ENCODE peak calls at places on chromosomes 13 and 19, in ten cellular contexts. E is GM23338, R is PC-9, U is PC-3, V is HCT116, F is Karpas-422, C is SK-N-SH, O is GM23248, M is OCI-LY7, H is MM.1S. J is an unnamed sample.
A peak's percentile ranks its signal among the peaks of the same experiment; 100 is the strongest.

GRCh38 chr13:77480071-77480470 is 55.4 kb upstream of the SCEL start:
- DNase-seq in E (peak; percentile 57), R (no peak), U (no peak), V (no peak), F (no peak), C (no peak), O (no peak), M (no peak), H (no peak), J (peak; percentile 14)

GRCh38 chr19:16435238-16435911 is 36.4 kb downstream of the EPS15L1 start:
- DNase-seq in E (no peak), R (no peak), U (no peak), V (no peak), F (no peak), C (no peak), O (peak; percentile 92), M (no peak), H (peak; percentile 97), J (no peak)

GRCh38 chr13:29830000-29830399 is 20.4 kb downstream of the UBL3 start:
- DNase-seq in E (no peak), R (no peak), U (no peak), V (no peak), F (no peak), C (no peak), O (no peak), M (no peak), H (no peak), J (no peak)

GRCh38 chr19:30006206-30006605 is 64.2 kb downstream of the URI1 start:
- DNase-seq in E (no peak), R (no peak), U (no peak), V (no peak), F (no peak), C (no peak), O (no peak), M (no peak), H (no peak), J (no peak)

GRCh38 chr13:100149389-100149788 is 60.5 kb downstream of the PCCA start:
- DNase-seq in E (no peak), R (no peak), U (no peak), V (no peak), F (no peak), C (no peak), O (no peak), M (no peak), H (no peak), J (no peak)

GRCh38 chr19:19554074-19555023 is 16.3 kb downstream of the CILP2 start:
- DNase-seq in E (peak; percentile 84), R (no peak), U (peak; percentile 55), V (no peak), F (peak; percentile 86), C (peak; percentile 86), O (peak; percentile 71), M (peak; percentile 60), H (no peak), J (peak; percentile 53)

GRCh38 chr19:33558846-33559245 is 37.3 kb upstream of the PEPD start:
- DNase-seq in E (no peak), R (no peak), U (no peak), V (no peak), F (no peak), C (no peak), O (peak; percentile 14), M (no peak), H (no peak), J (no peak)

GRCh38 chr19:13817018-13817614 is 21.9 kb downstream of the ZSWIM4 start:
- DNase-seq in E (peak; percentile 100), R (no peak), U (no peak), V (no peak), F (peak; percentile 78), C (no peak), O (peak; percentile 30), M (peak; percentile 11), H (peak; percentile 94), J (peak; percentile 48)

GRCh38 chr19:8208119-8208709 is 956 bp upstream of the CERS4 start:
- DNase-seq in E (peak; percentile 69), R (peak; percentile 87), U (peak; percentile 40), V (no peak), F (no peak), C (peak; percentile 62), O (no peak), M (no peak), H (no peak), J (peak; percentile 66)

GRCh38 chr13:24228852-24229458 is 68.4 kb downstream of the SPATA13 start:
- DNase-seq in E (peak; percentile 90), R (peak; percentile 38), U (peak; percentile 74), V (peak; percentile 57), F (peak; percentile 80), C (peak; percentile 53), O (peak; percentile 79), M (peak; percentile 66), H (peak; percentile 31), J (peak; percentile 79)

GRCh38 chr13:100559886-100560285 is 28.7 kb downstream of the GGACT start:
- DNase-seq in E (no peak), R (no peak), U (no peak), V (no peak), F (no peak), C (no peak), O (no peak), M (no peak), H (no peak), J (no peak)

GRCh38 chr13:27383104-27383921 is 41.1 kb upstream of the GTF3A start:
- DNase-seq in E (peak; percentile 49), R (no peak), U (no peak), V (peak; percentile 64), F (no peak), C (no peak), O (no peak), M (no peak), H (no peak), J (no peak)

GRCh38 chr19:30696514-30696913 is 324.3 kb downstream of the ZNF536 start:
- DNase-seq in E (peak; percentile 85), R (no peak), U (no peak), V (no peak), F (peak; percentile 68), C (peak; percentile 52), O (no peak), M (peak; percentile 10), H (peak; percentile 34), J (peak; percentile 69)

GRCh38 chr13:23384111-23384510 is 49.4 kb downstream of the SACS start:
- DNase-seq in E (no peak), R (no peak), U (peak; percentile 51), V (no peak), F (peak; percentile 59), C (no peak), O (peak; percentile 82), M (no peak), H (no peak), J (no peak)

DNA sequence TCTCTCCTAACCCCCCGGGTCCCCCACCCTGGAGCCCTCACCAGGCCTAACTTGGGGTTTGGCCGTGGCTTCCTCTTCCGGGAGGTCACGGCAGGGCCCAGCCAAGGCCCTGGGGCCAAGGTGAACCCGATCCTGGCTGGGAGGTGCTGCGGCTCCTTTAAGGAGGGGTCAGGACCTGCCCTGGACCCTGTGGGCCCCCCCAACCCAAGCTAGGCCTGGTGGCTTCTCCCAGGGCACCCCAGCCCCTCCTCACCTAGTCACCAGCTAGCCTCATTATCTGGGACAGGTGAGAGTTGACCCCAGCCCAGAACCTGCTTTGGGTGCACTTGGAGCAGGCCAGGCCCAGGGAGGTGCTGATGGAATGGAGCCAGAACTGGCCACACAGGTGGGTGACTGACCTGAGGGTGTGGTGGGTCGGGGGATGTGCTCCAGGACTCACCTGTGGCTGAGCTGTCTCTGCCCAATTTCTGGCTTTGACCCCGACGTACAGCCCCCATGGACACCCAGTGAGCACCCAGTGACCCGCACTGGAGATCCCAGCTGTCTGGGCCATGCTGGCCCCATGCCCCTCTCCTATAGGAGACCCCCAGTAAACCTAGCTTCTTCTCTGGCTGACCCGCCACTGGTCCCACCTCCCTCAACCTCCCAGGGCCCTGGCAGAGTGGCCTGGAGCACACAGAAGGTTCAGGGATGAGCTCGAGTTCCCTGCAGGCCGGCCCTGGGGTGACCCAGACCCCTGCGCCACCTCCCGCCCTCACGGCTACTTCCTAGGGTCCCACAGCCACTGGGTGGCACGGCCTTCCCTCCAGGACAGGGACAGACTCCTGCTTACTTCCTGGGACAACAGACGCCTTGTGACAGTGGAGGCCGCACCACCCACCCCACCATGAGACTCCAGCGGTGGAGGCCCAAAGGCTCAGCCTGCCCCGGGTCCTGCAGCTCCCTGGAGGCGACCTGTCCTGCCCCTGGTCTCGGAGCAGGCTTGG is 6.7 kb upstream of the MKNK2 start:
- DNase-seq in E (no peak), R (no peak), U (no peak), V (no peak), F (no peak), C (no peak), O (no peak), M (no peak), H (no peak), J (no peak)
- H3K4me1 ChIP-seq in E (peaks cover 21% of the 10 kb centered on the region), R (peaks cover 37% of the 10 kb centered on the region), U (peaks cover 41% of the 10 kb centered on the region), V (peaks cover 94% of the 10 kb centered on the region), F (peaks cover 63% of the 10 kb centered on the region), C (peaks cover 52% of the 10 kb centered on the region), O (peaks cover 33% of the 10 kb centered on the region), M (peaks cover 72% of the 10 kb centered on the region), H (peaks cover 28% of the 10 kb centered on the region), J (peaks cover 39% of the 10 kb centered on the region)

DNA sequence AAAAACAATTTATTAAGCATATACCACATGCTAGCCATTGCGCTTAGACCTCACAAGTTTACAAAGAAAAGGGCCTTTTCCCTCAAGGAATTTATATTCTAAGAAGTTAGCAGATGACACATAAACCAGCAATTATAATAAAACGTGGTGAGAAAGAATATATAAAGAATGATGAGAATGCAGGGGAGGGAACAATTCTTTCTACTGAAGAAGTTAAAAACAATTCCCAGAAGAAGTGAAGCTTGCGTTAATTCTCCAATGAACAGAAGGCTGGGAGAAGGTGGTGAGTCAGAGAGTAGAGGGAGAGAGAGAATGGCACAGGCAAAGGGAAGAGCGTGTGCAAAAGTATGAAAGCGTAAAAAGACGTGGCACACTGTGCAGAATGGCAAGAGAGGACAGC is 69.5 kb upstream of the ZDHHC20 start:
- DNase-seq in E (no peak), R (no peak), U (peak; percentile 4), V (no peak), F (no peak), C (no peak), O (peak; percentile 48), M (no peak), H (no peak), J (no peak)
- H3K9me2 ChIP-seq in E (no peaks in the 10 kb centered on the region), R (no peaks in the 10 kb centered on the region), U (no peaks in the 10 kb centered on the region), V (no peaks in the 10 kb centered on the region), F (no peaks in the 10 kb centered on the region), C (no peaks in the 10 kb centered on the region), O (no peaks in the 10 kb centered on the region), M (no peaks in the 10 kb centered on the region), H (no peaks in the 10 kb centered on the region), J (no peaks in the 10 kb centered on the region)

GRCh38 chr19:1411255-1412191 is 4.1 kb downstream of the DAZAP1 start:
- DNase-seq in E (no peak), R (no peak), U (no peak), V (no peak), F (no peak), C (no peak), O (peak; percentile 88), M (no peak), H (no peak), J (no peak)
- H3K4me1 ChIP-seq in E (peaks cover 33% of the 10 kb centered on the region), R (peaks cover 48% of the 10 kb centered on the region), U (peaks cover 42% of the 10 kb centered on the region), V (peaks cover 74% of the 10 kb centered on the region), F (peaks cover 17% of the 10 kb centered on the region), C (peaks cover 28% of the 10 kb centered on the region), O (peaks cover 33% of the 10 kb centered on the region), M (peaks cover 16% of the 10 kb centered on the region), H (peaks cover 49% of the 10 kb centered on the region), J (peaks cover 53% of the 10 kb centered on the region)

DNA sequence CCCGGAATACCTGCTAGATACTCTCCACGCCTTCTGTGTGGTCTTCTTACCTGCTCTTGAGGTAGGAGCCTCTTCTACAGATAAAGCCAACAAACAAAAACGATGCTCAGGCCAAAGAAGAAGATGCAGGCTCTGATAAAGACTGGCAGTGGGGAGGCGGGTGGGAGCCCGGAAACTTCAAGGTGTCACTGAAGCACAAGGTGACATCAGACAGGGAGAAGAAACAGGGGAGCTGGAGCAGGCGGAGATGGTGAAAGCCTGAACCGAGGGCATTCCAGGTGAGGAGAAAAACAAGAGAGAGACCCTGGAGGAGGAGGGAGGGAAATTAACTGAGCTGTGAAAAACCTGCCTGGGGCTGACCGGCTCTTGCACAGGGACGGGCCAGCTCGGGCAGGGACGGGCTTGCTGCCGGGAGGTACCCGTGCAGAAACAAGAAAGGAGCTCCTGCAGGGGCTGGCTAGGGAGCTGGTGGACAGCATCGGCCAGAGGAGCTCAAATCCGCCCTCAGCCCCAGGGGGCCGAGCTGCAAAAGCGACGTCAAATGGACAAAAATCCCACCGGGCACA is 19.0 kb downstream of the GNG7 start:
- DNase-seq in E (no peak), R (no peak), U (no peak), V (no peak), F (no peak), C (no peak), O (no peak), M (no peak), H (no peak), J (no peak)
- H3K9me2 ChIP-seq in E (no peaks in the 10 kb centered on the region), R (no peaks in the 10 kb centered on the region), U (no peaks in the 10 kb centered on the region), V (no peaks in the 10 kb centered on the region), F (no peaks in the 10 kb centered on the region), C (no peaks in the 10 kb centered on the region), O (no peaks in the 10 kb centered on the region), M (no peaks in the 10 kb centered on the region), H (no peaks in the 10 kb centered on the region), J (no peaks in the 10 kb centered on the region)

J was measured in hepatocyte.